ENCODE peak calls at places on chromosomes 12 and 14, in eight cellular contexts. F is HFF-Myc; C is midbrain; N is amniotic stem cell; L is fibroblast of the conjunctiva; D is activated T-cell treated with anti-CD3 and anti-CD28 coated beads, Interleukin-2, amount 50 U/mL, for 4 hours; B is chondrocyte; K is stimulated activated CD8-positive, alpha-beta memory T cell treated with anti-CD3 and anti-CD28 coated beads, Interleukin-12 subunit alpha, Interleukin-12 subunit beta, amount 100 ng/mL, for 1 hour. I is an unnamed sample.

GRCh38 chr12:26287666-26288408 is 92.5 kb downstream of the SSPN start:
- DNase-seq in F (no peak), C (no peak), N (no peak), L (no peak), D (no peak), B (no peak), K (no peak), I (peak)

GRCh38 chr12:12474471-12474928 is 88.2 kb downstream of the DUSP16 start:
- DNase-seq in F (no peak), C (no peak), N (no peak), L (no peak), D (peak), B (no peak), K (no peak), I (no peak)

GRCh38 chr14:27845241-27845850 is 921.2 kb upstream of the FOXG1 start:
- DNase-seq in F (no peak), C (no peak), N (no peak), L (no peak), D (no peak), B (peak), K (no peak), I (peak)

GRCh38 chr12:12585115-12585862 is 22.6 kb upstream of the DUSP16 start:
- DNase-seq in F (no peak), C (no peak), N (no peak), L (no peak), D (no peak), B (no peak), K (no peak), I (no peak)

GRCh38 chr12:81888961-81889360 is 129.8 kb upstream of the PPFIA2 start:
- DNase-seq in F (no peak), C (no peak), N (no peak), L (no peak), D (no peak), B (no peak), K (no peak), I (no peak)

GRCh38 chr12:96571101-96571862 is 81.9 kb downstream of the CFAP54 start:
- DNase-seq in F (no peak), C (no peak), N (no peak), L (no peak), D (no peak), B (no peak), K (no peak), I (no peak)

GRCh38 chr12:113469224-113469652 is 2.4 kb downstream of the LHX5 start:
- DNase-seq in F (no peak), C (no peak), N (no peak), L (no peak), D (no peak), B (no peak), K (no peak), I (no peak)

GRCh38 chr12:46134205-46134811 is 134.5 kb downstream of the SLC38A1 start:
- DNase-seq in F (no peak), C (no peak), N (no peak), L (no peak), D (no peak), B (no peak), K (no peak), I (no peak)

GRCh38 chr14:42047421-42048045 is 440.9 kb downstream of the LRFN5 start:
- DNase-seq in F (no peak), C (no peak), N (no peak), L (no peak), D (no peak), B (no peak), K (no peak), I (no peak)

GRCh38 chr14:68384335-68384734 is 408.5 kb downstream of the ZFP36L1 start:
- DNase-seq in F (no peak), C (peak), N (no peak), L (no peak), D (no peak), B (no peak), K (no peak), I (no peak)

I was measured in sciatic nerve.